ENCODE peak calls at places on chromosomes 4 and X, in nine cellular contexts. One of them, this sample, is unnamed.

GRCh38 chrX:151680805-151681204 is 14.5 kb upstream of the PRRG3 start:
- DNase-seq in A549: peak
- DNase-seq in NCI-H82: peak
- DNase-seq in activated naive CD4-positive, alpha-beta T cell: peak
- DNase-seq in Peyer's patch: peak
- DNase-seq in activated T-helper 1 cell treated with anti-CD3 and anti-CD28 coated beads, Interleukin-12 subunit alpha, Interleukin-12 subunit beta, Interleukin-2, Interleukin-4 antibody, amounts not matched to agents 30 ng/mL and 10 ng/mL and 1 ng/mL, durations not matched to agents 14 hours and 24 hours and 36 hours: peak
- DNase-seq in kidney: no peak
- DNase-seq in activated CD4-positive, alpha-beta T cell treated with anti-CD3 and anti-CD28 coated beads, Interleukin-2, amount 50 U/mL, for 48 hours: peak
- DNase-seq in NCI-H460: peak
- DNase-seq in this sample: peak

GRCh38 chrX:153944140-153944799 is at the start of gene RENBP:
- DNase-seq in A549: no peak
- DNase-seq in NCI-H82: peak
- DNase-seq in activated naive CD4-positive, alpha-beta T cell: no peak
- DNase-seq in Peyer's patch: peak
- DNase-seq in activated T-helper 1 cell treated with anti-CD3 and anti-CD28 coated beads, Interleukin-12 subunit alpha, Interleukin-12 subunit beta, Interleukin-2, Interleukin-4 antibody, amounts not matched to agents 30 ng/mL and 10 ng/mL and 1 ng/mL, durations not matched to agents 14 hours and 24 hours and 36 hours: no peak
- DNase-seq in kidney: no peak
- DNase-seq in activated CD4-positive, alpha-beta T cell treated with anti-CD3 and anti-CD28 coated beads, Interleukin-2, amount 50 U/mL, for 48 hours: peak
- DNase-seq in NCI-H460: no peak
- DNase-seq in this sample: no peak

GRCh38 chr4:89438102-89438831 is 130.7 kb upstream of the GPRIN3 start:
- DNase-seq in A549: peak
- DNase-seq in NCI-H82: peak
- DNase-seq in activated naive CD4-positive, alpha-beta T cell: peak
- DNase-seq in Peyer's patch: peak
- DNase-seq in activated T-helper 1 cell treated with anti-CD3 and anti-CD28 coated beads, Interleukin-12 subunit alpha, Interleukin-12 subunit beta, Interleukin-2, Interleukin-4 antibody, amounts not matched to agents 30 ng/mL and 10 ng/mL and 1 ng/mL, durations not matched to agents 14 hours and 24 hours and 36 hours: peak
- DNase-seq in kidney: no peak
- DNase-seq in activated CD4-positive, alpha-beta T cell treated with anti-CD3 and anti-CD28 coated beads, Interleukin-2, amount 50 U/mL, for 48 hours: peak
- DNase-seq in NCI-H460: peak
- DNase-seq in this sample: peak

GRCh38 chr4:145061325-145061920 is 36.6 kb downstream of the ANAPC10 start:
- DNase-seq in A549: peak
- DNase-seq in NCI-H82: peak
- DNase-seq in activated naive CD4-positive, alpha-beta T cell: no peak
- DNase-seq in Peyer's patch: no peak
- DNase-seq in activated T-helper 1 cell treated with anti-CD3 and anti-CD28 coated beads, Interleukin-12 subunit alpha, Interleukin-12 subunit beta, Interleukin-2, Interleukin-4 antibody, amounts not matched to agents 30 ng/mL and 10 ng/mL and 1 ng/mL, durations not matched to agents 14 hours and 24 hours and 36 hours: no peak
- DNase-seq in kidney: peak
- DNase-seq in activated CD4-positive, alpha-beta T cell treated with anti-CD3 and anti-CD28 coated beads, Interleukin-2, amount 50 U/mL, for 48 hours: no peak
- DNase-seq in NCI-H460: peak
- DNase-seq in this sample: no peak

GRCh38 chrX:115892787-115893671 is 277.5 kb upstream of the AGTR2 start:
- DNase-seq in A549: no peak
- DNase-seq in NCI-H82: peak
- DNase-seq in activated naive CD4-positive, alpha-beta T cell: peak
- DNase-seq in Peyer's patch: peak
- DNase-seq in activated T-helper 1 cell treated with anti-CD3 and anti-CD28 coated beads, Interleukin-12 subunit alpha, Interleukin-12 subunit beta, Interleukin-2, Interleukin-4 antibody, amounts not matched to agents 30 ng/mL and 10 ng/mL and 1 ng/mL, durations not matched to agents 14 hours and 24 hours and 36 hours: no peak
- DNase-seq in kidney: peak
- DNase-seq in activated CD4-positive, alpha-beta T cell treated with anti-CD3 and anti-CD28 coated beads, Interleukin-2, amount 50 U/mL, for 48 hours: no peak
- DNase-seq in NCI-H460: no peak
- DNase-seq in this sample: peak

GRCh38 chr4:176896211-176896610 is 103.5 kb upstream of the VEGFC start:
- DNase-seq in A549: no peak
- DNase-seq in NCI-H82: peak
- DNase-seq in activated naive CD4-positive, alpha-beta T cell: no peak
- DNase-seq in Peyer's patch: no peak
- DNase-seq in activated T-helper 1 cell treated with anti-CD3 and anti-CD28 coated beads, Interleukin-12 subunit alpha, Interleukin-12 subunit beta, Interleukin-2, Interleukin-4 antibody, amounts not matched to agents 30 ng/mL and 10 ng/mL and 1 ng/mL, durations not matched to agents 14 hours and 24 hours and 36 hours: no peak
- DNase-seq in kidney: no peak
- DNase-seq in activated CD4-positive, alpha-beta T cell treated with anti-CD3 and anti-CD28 coated beads, Interleukin-2, amount 50 U/mL, for 48 hours: no peak
- DNase-seq in NCI-H460: no peak
- DNase-seq in this sample: no peak

GRCh38 chrX:9285342-9285771 is 179.5 kb upstream of the TBL1X start:
- DNase-seq in A549: no peak
- DNase-seq in NCI-H82: no peak
- DNase-seq in activated naive CD4-positive, alpha-beta T cell: peak
- DNase-seq in Peyer's patch: no peak
- DNase-seq in activated T-helper 1 cell treated with anti-CD3 and anti-CD28 coated beads, Interleukin-12 subunit alpha, Interleukin-12 subunit beta, Interleukin-2, Interleukin-4 antibody, amounts not matched to agents 30 ng/mL and 10 ng/mL and 1 ng/mL, durations not matched to agents 14 hours and 24 hours and 36 hours: peak
- DNase-seq in kidney: no peak
- DNase-seq in activated CD4-positive, alpha-beta T cell treated with anti-CD3 and anti-CD28 coated beads, Interleukin-2, amount 50 U/mL, for 48 hours: peak
- DNase-seq in NCI-H460: no peak
- DNase-seq in this sample: no peak

GRCh38 chr4:36815536-36815935 is 429.0 kb upstream of the NWD2 start:
- DNase-seq in A549: no peak
- DNase-seq in NCI-H82: no peak
- DNase-seq in activated naive CD4-positive, alpha-beta T cell: no peak
- DNase-seq in Peyer's patch: no peak
- DNase-seq in activated T-helper 1 cell treated with anti-CD3 and anti-CD28 coated beads, Interleukin-12 subunit alpha, Interleukin-12 subunit beta, Interleukin-2, Interleukin-4 antibody, amounts not matched to agents 30 ng/mL and 10 ng/mL and 1 ng/mL, durations not matched to agents 14 hours and 24 hours and 36 hours: no peak
- DNase-seq in kidney: no peak
- DNase-seq in activated CD4-positive, alpha-beta T cell treated with anti-CD3 and anti-CD28 coated beads, Interleukin-2, amount 50 U/mL, for 48 hours: no peak
- DNase-seq in NCI-H460: no peak
- DNase-seq in this sample: no peak

GRCh38 chr4:80367737-80368136 is 32.2 kb downstream of the CFAP299 start:
- DNase-seq in A549: no peak
- DNase-seq in NCI-H82: no peak
- DNase-seq in activated naive CD4-positive, alpha-beta T cell: no peak
- DNase-seq in Peyer's patch: no peak
- DNase-seq in activated T-helper 1 cell treated with anti-CD3 and anti-CD28 coated beads, Interleukin-12 subunit alpha, Interleukin-12 subunit beta, Interleukin-2, Interleukin-4 antibody, amounts not matched to agents 30 ng/mL and 10 ng/mL and 1 ng/mL, durations not matched to agents 14 hours and 24 hours and 36 hours: no peak
- DNase-seq in kidney: no peak
- DNase-seq in activated CD4-positive, alpha-beta T cell treated with anti-CD3 and anti-CD28 coated beads, Interleukin-2, amount 50 U/mL, for 48 hours: no peak
- DNase-seq in NCI-H460: no peak
- DNase-seq in this sample: no peak

GRCh38 chr4:56227301-56227835 is 159.9 kb downstream of the AASDH start:
- DNase-seq in A549: no peak
- DNase-seq in NCI-H82: no peak
- DNase-seq in activated naive CD4-positive, alpha-beta T cell: no peak
- DNase-seq in Peyer's patch: no peak
- DNase-seq in activated T-helper 1 cell treated with anti-CD3 and anti-CD28 coated beads, Interleukin-12 subunit alpha, Interleukin-12 subunit beta, Interleukin-2, Interleukin-4 antibody, amounts not matched to agents 30 ng/mL and 10 ng/mL and 1 ng/mL, durations not matched to agents 14 hours and 24 hours and 36 hours: no peak
- DNase-seq in kidney: no peak
- DNase-seq in activated CD4-positive, alpha-beta T cell treated with anti-CD3 and anti-CD28 coated beads, Interleukin-2, amount 50 U/mL, for 48 hours: no peak
- DNase-seq in NCI-H460: no peak
- DNase-seq in this sample: peak

GRCh38 chr4:89586864-89587263 is 250.1 kb downstream of the SNCA start:
- DNase-seq in A549: peak
- DNase-seq in NCI-H82: peak
- DNase-seq in activated naive CD4-positive, alpha-beta T cell: no peak
- DNase-seq in Peyer's patch: no peak
- DNase-seq in activated T-helper 1 cell treated with anti-CD3 and anti-CD28 coated beads, Interleukin-12 subunit alpha, Interleukin-12 subunit beta, Interleukin-2, Interleukin-4 antibody, amounts not matched to agents 30 ng/mL and 10 ng/mL and 1 ng/mL, durations not matched to agents 14 hours and 24 hours and 36 hours: no peak
- DNase-seq in kidney: no peak
- DNase-seq in activated CD4-positive, alpha-beta T cell treated with anti-CD3 and anti-CD28 coated beads, Interleukin-2, amount 50 U/mL, for 48 hours: no peak
- DNase-seq in NCI-H460: peak
- DNase-seq in this sample: no peak

GRCh38 chr4:121199742-121200561 is 35.8 kb upstream of the TNIP3 start:
- DNase-seq in A549: no peak
- DNase-seq in NCI-H82: no peak
- DNase-seq in activated naive CD4-positive, alpha-beta T cell: no peak
- DNase-seq in Peyer's patch: peak
- DNase-seq in activated T-helper 1 cell treated with anti-CD3 and anti-CD28 coated beads, Interleukin-12 subunit alpha, Interleukin-12 subunit beta, Interleukin-2, Interleukin-4 antibody, amounts not matched to agents 30 ng/mL and 10 ng/mL and 1 ng/mL, durations not matched to agents 14 hours and 24 hours and 36 hours: no peak
- DNase-seq in kidney: no peak
- DNase-seq in activated CD4-positive, alpha-beta T cell treated with anti-CD3 and anti-CD28 coated beads, Interleukin-2, amount 50 U/mL, for 48 hours: peak
- DNase-seq in NCI-H460: no peak
- DNase-seq in this sample: no peak

GRCh38 chr4:126715067-126715466 is 917.7 kb upstream of the INTU start:
- DNase-seq in A549: no peak
- DNase-seq in NCI-H82: no peak
- DNase-seq in activated naive CD4-positive, alpha-beta T cell: no peak
- DNase-seq in Peyer's patch: no peak
- DNase-seq in activated T-helper 1 cell treated with anti-CD3 and anti-CD28 coated beads, Interleukin-12 subunit alpha, Interleukin-12 subunit beta, Interleukin-2, Interleukin-4 antibody, amounts not matched to agents 30 ng/mL and 10 ng/mL and 1 ng/mL, durations not matched to agents 14 hours and 24 hours and 36 hours: no peak
- DNase-seq in kidney: no peak
- DNase-seq in activated CD4-positive, alpha-beta T cell treated with anti-CD3 and anti-CD28 coated beads, Interleukin-2, amount 50 U/mL, for 48 hours: no peak
- DNase-seq in NCI-H460: no peak
- DNase-seq in this sample: no peak

GRCh38 chr4:148834804-148835598 is 392.8 kb upstream of the NR3C2 start:
- DNase-seq in A549: peak
- DNase-seq in NCI-H82: no peak
- DNase-seq in activated naive CD4-positive, alpha-beta T cell: no peak
- DNase-seq in Peyer's patch: no peak
- DNase-seq in activated T-helper 1 cell treated with anti-CD3 and anti-CD28 coated beads, Interleukin-12 subunit alpha, Interleukin-12 subunit beta, Interleukin-2, Interleukin-4 antibody, amounts not matched to agents 30 ng/mL and 10 ng/mL and 1 ng/mL, durations not matched to agents 14 hours and 24 hours and 36 hours: no peak
- DNase-seq in kidney: peak
- DNase-seq in activated CD4-positive, alpha-beta T cell treated with anti-CD3 and anti-CD28 coated beads, Interleukin-2, amount 50 U/mL, for 48 hours: no peak
- DNase-seq in NCI-H460: no peak
- DNase-seq in this sample: no peak

GRCh38 chr4:183492791-183493221 is 12.1 kb upstream of the ING2 start:
- DNase-seq in A549: no peak
- DNase-seq in NCI-H82: no peak
- DNase-seq in activated naive CD4-positive, alpha-beta T cell: no peak
- DNase-seq in Peyer's patch: no peak
- DNase-seq in activated T-helper 1 cell treated with anti-CD3 and anti-CD28 coated beads, Interleukin-12 subunit alpha, Interleukin-12 subunit beta, Interleukin-2, Interleukin-4 antibody, amounts not matched to agents 30 ng/mL and 10 ng/mL and 1 ng/mL, durations not matched to agents 14 hours and 24 hours and 36 hours: no peak
- DNase-seq in kidney: no peak
- DNase-seq in activated CD4-positive, alpha-beta T cell treated with anti-CD3 and anti-CD28 coated beads, Interleukin-2, amount 50 U/mL, for 48 hours: no peak
- DNase-seq in NCI-H460: no peak
- DNase-seq in this sample: no peak

GRCh38 chrX:397575-397974 is 10.9 kb upstream of the PPP2R3B start:
- DNase-seq in A549: no peak
- DNase-seq in NCI-H82: no peak
- DNase-seq in activated naive CD4-positive, alpha-beta T cell: no peak
- DNase-seq in Peyer's patch: no peak
- DNase-seq in activated T-helper 1 cell treated with anti-CD3 and anti-CD28 coated beads, Interleukin-12 subunit alpha, Interleukin-12 subunit beta, Interleukin-2, Interleukin-4 antibody, amounts not matched to agents 30 ng/mL and 10 ng/mL and 1 ng/mL, durations not matched to agents 14 hours and 24 hours and 36 hours: no peak
- DNase-seq in kidney: no peak
- DNase-seq in activated CD4-positive, alpha-beta T cell treated with anti-CD3 and anti-CD28 coated beads, Interleukin-2, amount 50 U/mL, for 48 hours: no peak
- DNase-seq in NCI-H460: no peak
- DNase-seq in this sample: no peak

GRCh38 chr4:180394307-180394706 is 1848.9 kb upstream of the TENM3 start:
- DNase-seq in A549: no peak
- DNase-seq in NCI-H82: no peak
- DNase-seq in activated naive CD4-positive, alpha-beta T cell: no peak
- DNase-seq in Peyer's patch: no peak
- DNase-seq in activated T-helper 1 cell treated with anti-CD3 and anti-CD28 coated beads, Interleukin-12 subunit alpha, Interleukin-12 subunit beta, Interleukin-2, Interleukin-4 antibody, amounts not matched to agents 30 ng/mL and 10 ng/mL and 1 ng/mL, durations not matched to agents 14 hours and 24 hours and 36 hours: no peak
- DNase-seq in kidney: no peak
- DNase-seq in activated CD4-positive, alpha-beta T cell treated with anti-CD3 and anti-CD28 coated beads, Interleukin-2, amount 50 U/mL, for 48 hours: no peak
- DNase-seq in NCI-H460: no peak
- DNase-seq in this sample: no peak

GRCh38 chrX:126719208-126719607 is 100.3 kb upstream of the PRR32 start:
- DNase-seq in A549: no peak
- DNase-seq in NCI-H82: no peak
- DNase-seq in activated naive CD4-positive, alpha-beta T cell: no peak
- DNase-seq in Peyer's patch: no peak
- DNase-seq in activated T-helper 1 cell treated with anti-CD3 and anti-CD28 coated beads, Interleukin-12 subunit alpha, Interleukin-12 subunit beta, Interleukin-2, Interleukin-4 antibody, amounts not matched to agents 30 ng/mL and 10 ng/mL and 1 ng/mL, durations not matched to agents 14 hours and 24 hours and 36 hours: no peak
- DNase-seq in kidney: no peak
- DNase-seq in activated CD4-positive, alpha-beta T cell treated with anti-CD3 and anti-CD28 coated beads, Interleukin-2, amount 50 U/mL, for 48 hours: no peak
- DNase-seq in NCI-H460: no peak
- DNase-seq in this sample: no peak

GRCh38 chr4:17911608-17912007 is 100.8 kb downstream of the NCAPG start:
- DNase-seq in A549: no peak
- DNase-seq in NCI-H82: no peak
- DNase-seq in activated naive CD4-positive, alpha-beta T cell: no peak
- DNase-seq in Peyer's patch: no peak
- DNase-seq in activated T-helper 1 cell treated with anti-CD3 and anti-CD28 coated beads, Interleukin-12 subunit alpha, Interleukin-12 subunit beta, Interleukin-2, Interleukin-4 antibody, amounts not matched to agents 30 ng/mL and 10 ng/mL and 1 ng/mL, durations not matched to agents 14 hours and 24 hours and 36 hours: no peak
- DNase-seq in kidney: no peak
- DNase-seq in activated CD4-positive, alpha-beta T cell treated with anti-CD3 and anti-CD28 coated beads, Interleukin-2, amount 50 U/mL, for 48 hours: no peak
- DNase-seq in NCI-H460: no peak
- DNase-seq in this sample: no peak

GRCh38 chr4:179521937-179522336 is 2079.7 kb upstream of the AGA start:
- DNase-seq in A549: no peak
- DNase-seq in NCI-H82: no peak
- DNase-seq in activated naive CD4-positive, alpha-beta T cell: no peak
- DNase-seq in Peyer's patch: no peak
- DNase-seq in activated T-helper 1 cell treated with anti-CD3 and anti-CD28 coated beads, Interleukin-12 subunit alpha, Interleukin-12 subunit beta, Interleukin-2, Interleukin-4 antibody, amounts not matched to agents 30 ng/mL and 10 ng/mL and 1 ng/mL, durations not matched to agents 14 hours and 24 hours and 36 hours: no peak
- DNase-seq in kidney: no peak
- DNase-seq in activated CD4-positive, alpha-beta T cell treated with anti-CD3 and anti-CD28 coated beads, Interleukin-2, amount 50 U/mL, for 48 hours: no peak
- DNase-seq in NCI-H460: no peak
- DNase-seq in this sample: no peak